ENCODE peak calls at places on chromosome 13, in nine cellular contexts. K is AG08396; C is astrocyte of the cerebellum; S is fibroblast of mammary gland; A is Calu3; L is tibial artery; X is activated CD4-positive, alpha-beta T cell treated with anti-CD3 and anti-CD28 coated beads, Interleukin-2, amount 50 U/mL, for 24 hours; I is PC-3; T is LoVo. E is an unnamed sample.

GRCh38 chr13:41985788-41986508 is 25.0 kb upstream of the VWA8 start:
- DNase-seq in K (peak; percentile 19), C (no peak), S (peak; percentile 31), A (no peak), L (no peak), X (no peak), I (peak; percentile 13), T (peak; percentile 42), E (no peak)

GRCh38 chr13:113034451-113035208 is 65.6 kb downstream of the MCF2L start:
- DNase-seq in K (peak; percentile 90), C (peak; percentile 16), S (peak; percentile 66), A (peak; percentile 17), L (no peak), X (no peak), I (peak; percentile 66), T (no peak), E (peak; percentile 57)

GRCh38 chr13:29474991-29475390 is 120.5 kb downstream of the SLC7A1 start:
- DNase-seq in K (no peak), C (peak; percentile 95), S (peak; percentile 88), A (no peak), L (no peak), X (no peak), I (no peak), T (no peak), E (no peak)

GRCh38 chr13:23903906-23904280 is 6.6 kb upstream of the C1QTNF9B start:
- DNase-seq in K (no peak), C (no peak), S (no peak), A (no peak), L (no peak), X (no peak), I (no peak), T (no peak), E (no peak)

GRCh38 chr13:102960959-102961358 is 105.3 kb downstream of the SLC10A2 start:
- DNase-seq in K (no peak), C (no peak), S (no peak), A (no peak), L (no peak), X (no peak), I (no peak), T (no peak), E (no peak)

GRCh38 chr13:41293272-41293671 is 17.8 kb upstream of the NAA16 start:
- DNase-seq in K (no peak), C (no peak), S (no peak), A (no peak), L (no peak), X (no peak), I (no peak), T (no peak), E (no peak)

GRCh38 chr13:103335226-103335625 is 269.0 kb upstream of the SLC10A2 start:
- DNase-seq in K (no peak), C (no peak), S (no peak), A (no peak), L (no peak), X (no peak), I (no peak), T (no peak), E (no peak)

GRCh38 chr13:59532405-59532804 is 631.3 kb downstream of the DIAPH3 start:
- DNase-seq in K (no peak), C (no peak), S (no peak), A (no peak), L (no peak), X (no peak), I (peak; percentile 52), T (no peak), E (no peak)

GRCh38 chr13:19713186-19713965 is 69.4 kb downstream of the PSPC1 start:
- DNase-seq in K (peak; percentile 11), C (peak; percentile 54), S (peak; percentile 81), A (no peak), L (no peak), X (peak; percentile 5), I (peak; percentile 46), T (no peak), E (no peak)

GRCh38 chr13:110129076-110129475 is 177.9 kb downstream of the COL4A1 start:
- DNase-seq in K (no peak), C (no peak), S (no peak), A (no peak), L (no peak), X (no peak), I (no peak), T (no peak), E (no peak)

GRCh38 chr13:43023244-43023931 is at the start of gene DNAJC15:
- DNase-seq in K (peak; percentile 83), C (peak; percentile 66), S (peak; percentile 87), A (peak; percentile 73), L (peak; percentile 89), X (peak; percentile 68), I (peak; percentile 58), T (peak; percentile 58), E (peak; percentile 67)

GRCh38 chr13:111486801-111487200 is 166.4 kb downstream of the TEX29 start:
- DNase-seq in K (no peak), C (no peak), S (no peak), A (no peak), L (peak; percentile 16), X (no peak), I (no peak), T (no peak), E (no peak)

GRCh38 chr13:27125357-27126282 is 46.0 kb downstream of the USP12 start:
- DNase-seq in K (no peak), C (no peak), S (no peak), A (no peak), L (no peak), X (no peak), I (no peak), T (no peak), E (no peak)

GRCh38 chr13:51995677-51996551 is 15.3 kb downstream of the ATP7B start:
- DNase-seq in K (no peak), C (no peak), S (no peak), A (no peak), L (no peak), X (no peak), I (no peak), T (no peak), E (no peak)

GRCh38 chr13:58202099-58202498 is 570.6 kb downstream of the PCDH17 start:
- DNase-seq in K (no peak), C (no peak), S (no peak), A (no peak), L (no peak), X (no peak), I (no peak), T (no peak), E (no peak)

GRCh38 chr13:23292596-23292995 is 111.8 kb downstream of the SGCG start:
- DNase-seq in K (no peak), C (no peak), S (no peak), A (no peak), L (no peak), X (no peak), I (no peak), T (no peak), E (no peak)

GRCh38 chr13:59607780-59608233 is 555.9 kb downstream of the DIAPH3 start:
- DNase-seq in K (no peak), C (no peak), S (no peak), A (peak; percentile 1), L (no peak), X (no peak), I (no peak), T (peak; percentile 27), E (no peak)

GRCh38 chr13:73200432-73200831 is 141.6 kb downstream of the KLF5 start:
- DNase-seq in K (no peak), C (peak; percentile 46), S (peak; percentile 64), A (no peak), L (no peak), X (no peak), I (no peak), T (no peak), E (no peak)

GRCh38 chr13:51066091-51066831 is 44.8 kb downstream of the C13orf42 start:
- DNase-seq in K (peak; percentile 19), C (peak; percentile 31), S (no peak), A (peak; percentile 4), L (no peak), X (no peak), I (peak; percentile 16), T (no peak), E (no peak)

GRCh38 chr13:80235559-80236296 is 105.2 kb downstream of the SPRY2 start:
- DNase-seq in K (no peak), C (no peak), S (no peak), A (peak; percentile 1), L (no peak), X (no peak), I (peak; percentile 85), T (peak; percentile 79), E (no peak)